ENCODE peak calls at places on chromosome 2, in ten cellular contexts. One of them, this sample, is unnamed.

GRCh38 chr2:202933958-202934357 is 21.9 kb downstream of the CARF start:
- DNase-seq in NCI-H2081: no peak
- DNase-seq in activated naive CD4-positive, alpha-beta T cell: no peak
- DNase-seq in cardiac muscle cell: no peak
- DNase-seq in ureter: no peak
- DNase-seq in left ventricle myocardium inferior: no peak
- DNase-seq in effector CD4-positive, alpha-beta T cell: no peak
- DNase-seq in chondrocyte: no peak
- DNase-seq in stimulated activated naive CD8-positive, alpha-beta T cell treated with anti-CD3 and anti-CD28 coated beads, Interleukin-15, amount 100 ng/mL, for 72 hours: no peak
- DNase-seq in AG08396: no peak
- DNase-seq in this sample: no peak

GRCh38 chr2:118207889-118208288 is 119.6 kb downstream of the INSIG2 start:
- DNase-seq in activated naive CD4-positive, alpha-beta T cell: no peak
- DNase-seq in chondrocyte: no peak
- DNase-seq in ureter: no peak
- DNase-seq in NCI-H2081: no peak
- DNase-seq in left ventricle myocardium inferior: no peak
- DNase-seq in cardiac muscle cell: no peak
- DNase-seq in AG08396: no peak
- DNase-seq in effector CD4-positive, alpha-beta T cell: no peak
- DNase-seq in stimulated activated naive CD8-positive, alpha-beta T cell treated with anti-CD3 and anti-CD28 coated beads, Interleukin-15, amount 100 ng/mL, for 72 hours: no peak
- DNase-seq in this sample: no peak

GRCh38 chr2:157327621-157328102 is 2.0 kb upstream of the ERMN start:
- DNase-seq in chondrocyte: no peak
- DNase-seq in NCI-H2081: peak; percentile 74
- DNase-seq in effector CD4-positive, alpha-beta T cell: peak; percentile 85
- DNase-seq in stimulated activated naive CD8-positive, alpha-beta T cell treated with anti-CD3 and anti-CD28 coated beads, Interleukin-15, amount 100 ng/mL, for 72 hours: peak; percentile 85
- DNase-seq in ureter: peak; percentile 83
- DNase-seq in left ventricle myocardium inferior: peak; percentile 76
- DNase-seq in AG08396: peak; percentile 81
- DNase-seq in activated naive CD4-positive, alpha-beta T cell: peak; percentile 81
- DNase-seq in cardiac muscle cell: peak; percentile 85
- DNase-seq in this sample: peak; percentile 69

GRCh38 chr2:15400240-15400826 is 160.8 kb downstream of the NBAS start:
- DNase-seq in cardiac muscle cell: no peak
- DNase-seq in effector CD4-positive, alpha-beta T cell: no peak
- DNase-seq in chondrocyte: no peak
- DNase-seq in NCI-H2081: no peak
- DNase-seq in activated naive CD4-positive, alpha-beta T cell: no peak
- DNase-seq in stimulated activated naive CD8-positive, alpha-beta T cell treated with anti-CD3 and anti-CD28 coated beads, Interleukin-15, amount 100 ng/mL, for 72 hours: no peak
- DNase-seq in AG08396: no peak
- DNase-seq in ureter: no peak
- DNase-seq in left ventricle myocardium inferior: no peak
- DNase-seq in this sample: no peak

GRCh38 chr2:190674966-190675650 is 26.2 kb downstream of the NAB1 start:
- DNase-seq in left ventricle myocardium inferior: no peak
- DNase-seq in effector CD4-positive, alpha-beta T cell: no peak
- DNase-seq in stimulated activated naive CD8-positive, alpha-beta T cell treated with anti-CD3 and anti-CD28 coated beads, Interleukin-15, amount 100 ng/mL, for 72 hours: no peak
- DNase-seq in AG08396: no peak
- DNase-seq in NCI-H2081: no peak
- DNase-seq in cardiac muscle cell: no peak
- DNase-seq in chondrocyte: no peak
- DNase-seq in ureter: no peak
- DNase-seq in activated naive CD4-positive, alpha-beta T cell: no peak
- DNase-seq in this sample: no peak

GRCh38 chr2:55620123-55620779 is 2.8 kb upstream of the PPP4R3B start:
- DNase-seq in chondrocyte: no peak
- DNase-seq in activated naive CD4-positive, alpha-beta T cell: no peak
- DNase-seq in cardiac muscle cell: peak; percentile 23
- DNase-seq in left ventricle myocardium inferior: no peak
- DNase-seq in NCI-H2081: peak; percentile 33
- DNase-seq in AG08396: no peak
- DNase-seq in effector CD4-positive, alpha-beta T cell: no peak
- DNase-seq in stimulated activated naive CD8-positive, alpha-beta T cell treated with anti-CD3 and anti-CD28 coated beads, Interleukin-15, amount 100 ng/mL, for 72 hours: no peak
- DNase-seq in ureter: no peak
- DNase-seq in this sample: peak; percentile 19

GRCh38 chr2:212237350-212238095 is 301.1 kb downstream of the ERBB4 start:
- DNase-seq in left ventricle myocardium inferior: no peak
- DNase-seq in cardiac muscle cell: no peak
- DNase-seq in chondrocyte: no peak
- DNase-seq in stimulated activated naive CD8-positive, alpha-beta T cell treated with anti-CD3 and anti-CD28 coated beads, Interleukin-15, amount 100 ng/mL, for 72 hours: no peak
- DNase-seq in effector CD4-positive, alpha-beta T cell: no peak
- DNase-seq in NCI-H2081: no peak
- DNase-seq in AG08396: no peak
- DNase-seq in activated naive CD4-positive, alpha-beta T cell: no peak
- DNase-seq in ureter: no peak
- DNase-seq in this sample: no peak

GRCh38 chr2:146602383-146602782 is 1242.4 kb upstream of the ACVR2A start:
- DNase-seq in activated naive CD4-positive, alpha-beta T cell: no peak
- DNase-seq in effector CD4-positive, alpha-beta T cell: no peak
- DNase-seq in left ventricle myocardium inferior: no peak
- DNase-seq in chondrocyte: no peak
- DNase-seq in AG08396: peak; percentile 27
- DNase-seq in cardiac muscle cell: peak; percentile 50
- DNase-seq in NCI-H2081: no peak
- DNase-seq in stimulated activated naive CD8-positive, alpha-beta T cell treated with anti-CD3 and anti-CD28 coated beads, Interleukin-15, amount 100 ng/mL, for 72 hours: no peak
- DNase-seq in ureter: no peak
- DNase-seq in this sample: no peak

GRCh38 chr2:225737556-225737955 is 338.0 kb downstream of the NYAP2 start:
- DNase-seq in effector CD4-positive, alpha-beta T cell: no peak
- DNase-seq in left ventricle myocardium inferior: no peak
- DNase-seq in ureter: no peak
- DNase-seq in cardiac muscle cell: peak; percentile 40
- DNase-seq in activated naive CD4-positive, alpha-beta T cell: no peak
- DNase-seq in chondrocyte: no peak
- DNase-seq in AG08396: peak; percentile 24
- DNase-seq in NCI-H2081: no peak
- DNase-seq in stimulated activated naive CD8-positive, alpha-beta T cell treated with anti-CD3 and anti-CD28 coated beads, Interleukin-15, amount 100 ng/mL, for 72 hours: no peak
- DNase-seq in this sample: peak; percentile 6

GRCh38 chr2:215772003-215772402 is 241.3 kb downstream of the MREG start:
- DNase-seq in left ventricle myocardium inferior: no peak
- DNase-seq in activated naive CD4-positive, alpha-beta T cell: no peak
- DNase-seq in chondrocyte: no peak
- DNase-seq in AG08396: no peak
- DNase-seq in stimulated activated naive CD8-positive, alpha-beta T cell treated with anti-CD3 and anti-CD28 coated beads, Interleukin-15, amount 100 ng/mL, for 72 hours: no peak
- DNase-seq in NCI-H2081: no peak
- DNase-seq in ureter: no peak
- DNase-seq in effector CD4-positive, alpha-beta T cell: no peak
- DNase-seq in cardiac muscle cell: peak; percentile 96
- DNase-seq in this sample: no peak

GRCh38 chr2:80153151-80153550 is 151.4 kb downstream of the LRRTM1 start:
- DNase-seq in effector CD4-positive, alpha-beta T cell: no peak
- DNase-seq in cardiac muscle cell: no peak
- DNase-seq in left ventricle myocardium inferior: no peak
- DNase-seq in chondrocyte: no peak
- DNase-seq in ureter: no peak
- DNase-seq in activated naive CD4-positive, alpha-beta T cell: no peak
- DNase-seq in stimulated activated naive CD8-positive, alpha-beta T cell treated with anti-CD3 and anti-CD28 coated beads, Interleukin-15, amount 100 ng/mL, for 72 hours: no peak
- DNase-seq in AG08396: no peak
- DNase-seq in NCI-H2081: no peak
- DNase-seq in this sample: no peak

GRCh38 chr2:70525032-70525431 is 28.6 kb downstream of the TGFA start:
- DNase-seq in stimulated activated naive CD8-positive, alpha-beta T cell treated with anti-CD3 and anti-CD28 coated beads, Interleukin-15, amount 100 ng/mL, for 72 hours: no peak
- DNase-seq in activated naive CD4-positive, alpha-beta T cell: no peak
- DNase-seq in left ventricle myocardium inferior: no peak
- DNase-seq in chondrocyte: no peak
- DNase-seq in AG08396: no peak
- DNase-seq in effector CD4-positive, alpha-beta T cell: no peak
- DNase-seq in ureter: peak; percentile 70
- DNase-seq in NCI-H2081: no peak
- DNase-seq in cardiac muscle cell: peak; percentile 11
- DNase-seq in this sample: no peak

GRCh38 chr2:127155901-127156300 is 48.9 kb upstream of the BIN1 start:
- DNase-seq in effector CD4-positive, alpha-beta T cell: no peak
- DNase-seq in NCI-H2081: no peak
- DNase-seq in ureter: peak; percentile 69
- DNase-seq in left ventricle myocardium inferior: no peak
- DNase-seq in stimulated activated naive CD8-positive, alpha-beta T cell treated with anti-CD3 and anti-CD28 coated beads, Interleukin-15, amount 100 ng/mL, for 72 hours: no peak
- DNase-seq in cardiac muscle cell: peak; percentile 78
- DNase-seq in AG08396: peak; percentile 45
- DNase-seq in chondrocyte: no peak
- DNase-seq in activated naive CD4-positive, alpha-beta T cell: no peak
- DNase-seq in this sample: no peak

GRCh38 chr2:187188783-187189631 is 259.0 kb downstream of the CALCRL start:
- DNase-seq in cardiac muscle cell: no peak
- DNase-seq in left ventricle myocardium inferior: no peak
- DNase-seq in NCI-H2081: no peak
- DNase-seq in chondrocyte: no peak
- DNase-seq in stimulated activated naive CD8-positive, alpha-beta T cell treated with anti-CD3 and anti-CD28 coated beads, Interleukin-15, amount 100 ng/mL, for 72 hours: no peak
- DNase-seq in effector CD4-positive, alpha-beta T cell: no peak
- DNase-seq in AG08396: no peak
- DNase-seq in ureter: no peak
- DNase-seq in activated naive CD4-positive, alpha-beta T cell: no peak
- DNase-seq in this sample: no peak

GRCh38 chr2:73998451-73998850 is 13.7 kb downstream of the TET3 start:
- DNase-seq in activated naive CD4-positive, alpha-beta T cell: no peak
- DNase-seq in left ventricle myocardium inferior: no peak
- DNase-seq in effector CD4-positive, alpha-beta T cell: peak; percentile 50
- DNase-seq in cardiac muscle cell: no peak
- DNase-seq in AG08396: no peak
- DNase-seq in chondrocyte: no peak
- DNase-seq in NCI-H2081: peak; percentile 26
- DNase-seq in stimulated activated naive CD8-positive, alpha-beta T cell treated with anti-CD3 and anti-CD28 coated beads, Interleukin-15, amount 100 ng/mL, for 72 hours: no peak
- DNase-seq in ureter: no peak
- DNase-seq in this sample: no peak

GRCh38 chr2:135745545-135745944 is 3.9 kb downstream of the UBXN4 start:
- DNase-seq in chondrocyte: no peak
- DNase-seq in left ventricle myocardium inferior: no peak
- DNase-seq in ureter: no peak
- DNase-seq in AG08396: peak; percentile 66
- DNase-seq in activated naive CD4-positive, alpha-beta T cell: no peak
- DNase-seq in stimulated activated naive CD8-positive, alpha-beta T cell treated with anti-CD3 and anti-CD28 coated beads, Interleukin-15, amount 100 ng/mL, for 72 hours: no peak
- DNase-seq in effector CD4-positive, alpha-beta T cell: no peak
- DNase-seq in NCI-H2081: no peak
- DNase-seq in cardiac muscle cell: peak; percentile 29
- DNase-seq in this sample: no peak

GRCh38 chr2:216888907-216889622 is 29.2 kb upstream of the TNP1 start:
- DNase-seq in activated naive CD4-positive, alpha-beta T cell: no peak
- DNase-seq in chondrocyte: no peak
- DNase-seq in ureter: no peak
- DNase-seq in left ventricle myocardium inferior: no peak
- DNase-seq in NCI-H2081: no peak
- DNase-seq in cardiac muscle cell: no peak
- DNase-seq in stimulated activated naive CD8-positive, alpha-beta T cell treated with anti-CD3 and anti-CD28 coated beads, Interleukin-15, amount 100 ng/mL, for 72 hours: no peak
- DNase-seq in effector CD4-positive, alpha-beta T cell: no peak
- DNase-seq in AG08396: no peak
- DNase-seq in this sample: no peak

GRCh38 chr2:43222472-43223146 is 3.8 kb downstream of the ZFP36L2 start:
- DNase-seq in ureter: no peak
- DNase-seq in stimulated activated naive CD8-positive, alpha-beta T cell treated with anti-CD3 and anti-CD28 coated beads, Interleukin-15, amount 100 ng/mL, for 72 hours: no peak
- DNase-seq in activated naive CD4-positive, alpha-beta T cell: no peak
- DNase-seq in left ventricle myocardium inferior: no peak
- DNase-seq in cardiac muscle cell: peak; percentile 56
- DNase-seq in AG08396: no peak
- DNase-seq in effector CD4-positive, alpha-beta T cell: no peak
- DNase-seq in chondrocyte: no peak
- DNase-seq in NCI-H2081: no peak
- DNase-seq in this sample: no peak

GRCh38 chr2:20355131-20355530 is 4.5 kb upstream of the PUM2 start:
- DNase-seq in cardiac muscle cell: peak; percentile 56
- DNase-seq in ureter: no peak
- DNase-seq in stimulated activated naive CD8-positive, alpha-beta T cell treated with anti-CD3 and anti-CD28 coated beads, Interleukin-15, amount 100 ng/mL, for 72 hours: no peak
- DNase-seq in left ventricle myocardium inferior: no peak
- DNase-seq in effector CD4-positive, alpha-beta T cell: no peak
- DNase-seq in activated naive CD4-positive, alpha-beta T cell: no peak
- DNase-seq in NCI-H2081: no peak
- DNase-seq in AG08396: no peak
- DNase-seq in chondrocyte: no peak
- DNase-seq in this sample: no peak

GRCh38 chr2:104836837-104837236 is 17.1 kb upstream of the POU3F3 start:
- DNase-seq in chondrocyte: no peak
- DNase-seq in stimulated activated naive CD8-positive, alpha-beta T cell treated with anti-CD3 and anti-CD28 coated beads, Interleukin-15, amount 100 ng/mL, for 72 hours: no peak
- DNase-seq in effector CD4-positive, alpha-beta T cell: no peak
- DNase-seq in ureter: no peak
- DNase-seq in NCI-H2081: no peak
- DNase-seq in cardiac muscle cell: no peak
- DNase-seq in left ventricle myocardium inferior: no peak
- DNase-seq in activated naive CD4-positive, alpha-beta T cell: no peak
- DNase-seq in AG08396: no peak
- DNase-seq in this sample: no peak

GRCh38 chr2:9990735-9991134 is 39.2 kb downstream of the GRHL1 start:
- DNase-seq in stimulated activated naive CD8-positive, alpha-beta T cell treated with anti-CD3 and anti-CD28 coated beads, Interleukin-15, amount 100 ng/mL, for 72 hours: no peak
- DNase-seq in left ventricle myocardium inferior: peak; percentile 65
- DNase-seq in cardiac muscle cell: peak; percentile 26
- DNase-seq in NCI-H2081: peak; percentile 93
- DNase-seq in activated naive CD4-positive, alpha-beta T cell: no peak
- DNase-seq in ureter: no peak
- DNase-seq in AG08396: no peak
- DNase-seq in effector CD4-positive, alpha-beta T cell: no peak
- DNase-seq in chondrocyte: no peak
- DNase-seq in this sample: no peak

GRCh38 chr2:117972466-117973123 is 41.3 kb downstream of the CCDC93 start:
- DNase-seq in left ventricle myocardium inferior: no peak
- DNase-seq in NCI-H2081: no peak
- DNase-seq in stimulated activated naive CD8-positive, alpha-beta T cell treated with anti-CD3 and anti-CD28 coated beads, Interleukin-15, amount 100 ng/mL, for 72 hours: no peak
- DNase-seq in activated naive CD4-positive, alpha-beta T cell: no peak
- DNase-seq in effector CD4-positive, alpha-beta T cell: no peak
- DNase-seq in ureter: no peak
- DNase-seq in AG08396: no peak
- DNase-seq in chondrocyte: no peak
- DNase-seq in cardiac muscle cell: peak; percentile 88
- DNase-seq in this sample: no peak

This sample was measured in MV-4-11.